ENCODE peak calls at places on chromosomes 5 and 9, in four cellular contexts. F, A, C and N are unnamed samples.
A peak's percentile ranks its signal among the peaks of the same experiment; 100 is the strongest.

GRCh38 chr9:130352081-130352480 is 86.5 kb downstream of the HMCN2 start:
- DNase-seq in F (no peak), A (no peak), C (no peak), N (no peak)

GRCh38 chr9:71146511-71146910 is 25.1 kb upstream of the TRPM3 start:
- DNase-seq in F (no peak), A (no peak), C (no peak), N (no peak)

GRCh38 chr5:6431214-6432195 is 17.2 kb upstream of the UBE2QL1 start:
- DNase-seq in F (no peak), A (no peak), C (no peak), N (no peak)

GRCh38 chr5:15353086-15353645 is 146.8 kb upstream of the FBXL7 start:
- DNase-seq in F (no peak), A (no peak), C (no peak), N (no peak)

GRCh38 chr5:150119421-150120061 is 33.2 kb upstream of the CSF1R start:
- DNase-seq in F (no peak), A (no peak), C (no peak), N (no peak)

GRCh38 chr9:30519756-30520155 is 1864.7 kb upstream of the ACO1 start:
- DNase-seq in F (no peak), A (peak; percentile 2), C (no peak), N (no peak)

GRCh38 chr9:12658531-12659209 is 34.5 kb upstream of the TYRP1 start:
- DNase-seq in F (no peak), A (no peak), C (no peak), N (no peak)

GRCh38 chr9:97853056-97853843 is at the start of gene FOXE1:
- DNase-seq in F (peak; percentile 57), A (no peak), C (no peak), N (no peak)

GRCh38 chr9:16453390-16453789 is 417.1 kb downstream of the BNC2 start:
- DNase-seq in F (no peak), A (no peak), C (no peak), N (no peak)

GRCh38 chr9:129208191-129209091 is 30.4 kb upstream of the IER5L start:
- DNase-seq in F (peak; percentile 93), A (no peak), C (no peak), N (peak; percentile 68)

GRCh38 chr5:153551537-153552079 is 61.1 kb downstream of the GRIA1 start:
- DNase-seq in F (peak; percentile 31), A (peak; percentile 97), C (peak; percentile 95), N (no peak)

GRCh38 chr5:117131048-117131679 is 556.5 kb upstream of the SEMA6A start:
- DNase-seq in F (no peak), A (no peak), C (no peak), N (no peak)

GRCh38 chr5:1686066-1686802 is 113.4 kb downstream of the MRPL36 start:
- DNase-seq in F (no peak), A (no peak), C (no peak), N (no peak)

GRCh38 chr5:179621551-179621971 is 1.9 kb downstream of the HNRNPH1 start:
- DNase-seq in F (no peak), A (no peak), C (no peak), N (no peak)

GRCh38 chr5:130279386-130279785 is 375.1 kb downstream of the CHSY3 start:
- DNase-seq in F (no peak), A (peak; percentile 18), C (no peak), N (no peak)

GRCh38 chr5:14357861-14358260 is 214.7 kb downstream of the TRIO start:
- DNase-seq in F (peak; percentile 72), A (no peak), C (no peak), N (no peak)

GRCh38 chr9:80649001-80649420 is 1040.3 kb downstream of the TLE1 start:
- DNase-seq in F (no peak), A (peak; percentile 96), C (peak; percentile 24), N (no peak)

GRCh38 chr5:69309380-69309779 is 23.2 kb downstream of the CCDC125 start:
- DNase-seq in F (no peak), A (no peak), C (no peak), N (no peak)

GRCh38 chr5:5886812-5887486 is 464.5 kb downstream of the ICE1 start:
- DNase-seq in F (peak; percentile 79), A (no peak), C (no peak), N (peak; percentile 70)

GRCh38 chr5:21807953-21808352 is 1045.2 kb downstream of the CDH12 start:
- DNase-seq in F (no peak), A (no peak), C (peak; percentile 60), N (no peak)

GRCh38 chr5:142235050-142235797 is 89.6 kb downstream of the SPRY4 start:
- DNase-seq in F (peak; percentile 85), A (peak; percentile 43), C (peak; percentile 37), N (no peak)

GRCh38 chr9:85212887-85213286 is 528.9 kb downstream of the AGTPBP1 start:
- DNase-seq in F (no peak), A (peak; percentile 98), C (peak; percentile 87), N (peak; percentile 0)

GRCh38 chr9:114626415-114627029 is 15.4 kb downstream of the TMEM268 start:
- DNase-seq in F (no peak), A (no peak), C (no peak), N (no peak)

GRCh38 chr5:126965061-126965475 is 65.3 kb downstream of the MARCHF3 start:
- DNase-seq in F (no peak), A (peak; percentile 80), C (peak; percentile 89), N (no peak)

GRCh38 chr5:33938881-33939280 is 2.7 kb downstream of the RXFP3 start:
- DNase-seq in F (no peak), A (no peak), C (no peak), N (no peak)

GRCh38 chr5:66596791-66597757 is 881 bp downstream of the MAST4 start:
- DNase-seq in F (peak; percentile 65), A (peak; percentile 25), C (peak; percentile 72), N (no peak)

GRCh38 chr9:106130374-106130773 is 436.0 kb downstream of the TMEM38B start:
- DNase-seq in F (no peak), A (no peak), C (no peak), N (no peak)

DNA sequence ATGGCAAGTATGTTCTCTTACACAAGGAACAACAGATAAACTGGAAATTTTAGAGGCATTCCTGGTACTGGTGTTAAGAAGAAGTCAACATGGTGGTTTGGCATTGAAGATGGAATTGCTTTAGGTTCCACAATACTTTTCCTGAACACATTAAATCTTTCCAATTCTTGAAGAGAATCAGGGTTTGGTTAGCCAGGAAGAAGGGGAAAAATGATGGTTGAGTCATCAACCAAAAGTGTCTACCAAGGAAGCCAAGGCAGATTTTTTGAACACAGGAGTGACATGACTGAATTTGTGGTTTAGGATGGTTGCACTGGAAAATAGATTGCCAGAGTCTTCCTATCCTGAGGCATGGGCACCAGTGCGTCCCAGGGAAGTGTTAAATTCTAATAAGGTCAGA is 433.4 kb downstream of the TMEM38B start:
- DNase-seq in F (no peak), A (peak; percentile 22), C (no peak), N (no peak)
- H2AFZ ChIP-seq in F (no peak overlapping the region), A (no peak overlapping the region), C (no peak overlapping the region), N (no peak overlapping the region)

DNA sequence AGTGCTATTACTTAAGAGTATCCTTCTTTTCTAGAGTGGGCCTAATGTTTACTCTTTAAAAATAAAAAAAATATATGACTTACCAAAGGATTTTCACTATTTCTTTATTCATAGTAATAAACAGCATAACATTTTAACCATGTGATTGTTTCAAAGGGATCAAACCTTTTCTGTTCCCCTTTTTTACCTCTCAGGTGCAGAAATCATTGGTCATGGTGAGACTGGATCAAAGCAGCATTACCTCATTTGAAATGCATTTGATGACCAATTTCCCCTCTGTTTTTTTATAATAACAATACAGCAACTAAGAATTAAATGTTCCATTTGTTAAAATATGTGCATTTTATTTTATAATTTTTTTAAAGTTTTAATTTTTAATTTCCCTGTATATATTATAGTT is 598.0 kb upstream of the RGMB start:
- DNase-seq in F (no peak), A (no peak), C (no peak), N (no peak)
- H2AFZ ChIP-seq in F (no peak overlapping the region), A (no peak overlapping the region), C (no peak overlapping the region), N (no peak overlapping the region)

GRCh38 chr5:55711531-55712022 is 547 bp downstream of the SLC38A9 start:
- DNase-seq in F (no peak), A (no peak), C (peak; percentile 27), N (no peak)
- H2AFZ ChIP-seq in F (no peak overlapping the region), A (peak overlapping the region; percentile 99), C (peak overlapping the region; percentile 99), N (peak overlapping the region; percentile 95)

DNA sequence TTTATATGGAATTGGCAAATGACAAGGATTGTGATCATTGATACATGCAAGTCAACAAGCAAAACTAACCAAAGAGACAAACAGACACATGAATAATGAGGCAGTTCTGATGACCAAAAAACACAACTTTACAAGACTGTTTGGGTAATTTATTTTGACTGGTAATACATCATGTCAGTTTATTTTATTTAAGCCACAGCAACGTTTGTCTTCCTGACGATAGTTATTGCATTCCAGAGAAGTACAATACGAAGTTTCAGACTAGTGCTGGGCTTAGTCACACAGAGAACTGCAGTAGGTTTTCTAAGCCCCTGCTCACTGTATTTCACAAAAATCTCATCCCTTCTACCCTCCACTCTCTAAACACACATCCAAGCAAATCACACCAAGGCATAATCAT is 514.2 kb downstream of the RAB3C start:
- DNase-seq in F (no peak), A (peak; percentile 70), C (peak; percentile 22), N (no peak)
- H2AFZ ChIP-seq in F (no peak overlapping the region), A (no peak overlapping the region), C (no peak overlapping the region), N (no peak overlapping the region)

GRCh38 chr9:133738039-133738805 is at the start of gene SARDH:
- DNase-seq in F (peak; percentile 95), A (peak; percentile 16), C (peak; percentile 50), N (peak; percentile 54)
- H2AFZ ChIP-seq in F (no peak within 1 kb of the TSS), A (peak within 1 kb of the TSS; percentile 69), C (peak within 1 kb of the TSS; percentile 71), N (peak within 1 kb of the TSS; percentile 83)

GRCh38 chr9:121194730-121195129 is 6.9 kb downstream of the RAB14 start:
- DNase-seq in F (no peak), A (no peak), C (no peak), N (no peak)
- H2AFZ ChIP-seq in F (no peak overlapping the region), A (no peak overlapping the region), C (no peak overlapping the region), N (no peak overlapping the region)

GRCh38 chr5:132295505-132296411 is 1.6 kb downstream of the SLC22A4 start:
- DNase-seq in F (no peak), A (no peak), C (peak; percentile 27), N (no peak)
- H2AFZ ChIP-seq in F (no peak overlapping the region), A (peak overlapping the region; percentile 96), C (peak overlapping the region; percentile 92), N (peak overlapping the region; percentile 23)

DNA sequence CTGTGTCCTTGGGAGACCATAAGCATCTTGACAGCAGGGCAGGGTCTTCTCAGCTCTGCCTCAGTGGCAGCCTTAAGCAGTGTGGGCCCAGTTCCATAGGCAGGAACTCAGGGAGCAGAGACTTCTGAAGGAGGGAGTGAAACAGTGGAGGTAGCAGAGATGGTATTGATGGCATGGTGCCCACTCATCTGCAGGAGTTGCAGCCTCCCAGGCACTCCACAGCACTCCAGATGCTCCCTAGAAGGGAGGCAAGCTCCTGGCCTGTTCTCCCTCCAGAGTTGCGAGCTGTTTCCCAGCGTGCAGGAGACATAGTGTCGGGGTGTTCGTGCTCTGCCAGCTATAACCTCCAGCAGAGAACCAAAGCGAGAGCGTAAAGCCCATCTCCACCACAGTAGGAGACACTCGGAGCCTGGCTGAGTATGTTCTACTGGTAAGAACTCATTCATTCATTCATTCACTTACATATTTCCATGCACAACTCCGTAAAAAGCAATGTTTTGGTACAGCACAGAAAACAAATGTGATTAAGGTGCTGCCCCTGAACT is 31.4 kb upstream of the UNC5A start:
- DNase-seq in F (peak; percentile 14), A (no peak), C (no peak), N (no peak)
- H2AFZ ChIP-seq in F (no peak overlapping the region), A (no peak overlapping the region), C (no peak overlapping the region), N (no peak overlapping the region)

GRCh38 chr5:159768243-159768642 is 148.0 kb upstream of the ADRA1B start:
- DNase-seq in F (peak; percentile 74), A (no peak), C (peak; percentile 40), N (no peak)
- H2AFZ ChIP-seq in F (no peak overlapping the region), A (peak overlapping the region; percentile 29), C (no peak overlapping the region), N (no peak overlapping the region)

GRCh38 chr5:136000937-136001336 is 27.9 kb upstream of the TGFBI start:
- DNase-seq in F (no peak), A (no peak), C (no peak), N (no peak)
- H2AFZ ChIP-seq in F (no peak overlapping the region), A (no peak overlapping the region), C (no peak overlapping the region), N (no peak overlapping the region)